ENCODE peak calls at places on chromosomes 13 and 19, in ten cellular contexts. S, Q, J, M, U, P, K, Z, L and G are unnamed samples. For H3K36me3, the result is how much of the 10 kb centered on the place peaks cover.

GRCh38 chr13:52991344-52992020 is 37.1 kb upstream of the OLFM4 start:
- DNase-seq in Q (no peak), K (no peak), M (no peak), S (no peak), Z (no peak), J (no peak), L (no peak), P (no peak), U (no peak), G (no peak)

GRCh38 chr19:38070573-38070972 is 153.4 kb downstream of the DPF1 start:
- DNase-seq in K (no peak), P (no peak), J (no peak), U (no peak), Z (no peak), S (no peak), M (peak), L (no peak), Q (no peak), G (peak)

GRCh38 chr19:33470040-33470330 is 51.6 kb downstream of the PEPD start:
- DNase-seq in P (no peak), K (no peak), J (no peak), M (no peak), L (no peak), U (no peak), Q (peak), S (no peak), Z (no peak), G (no peak)

GRCh38 chr19:56369886-56370676 is 23.3 kb downstream of the ZNF582 start:
- DNase-seq in P (no peak), J (no peak), Z (no peak), K (no peak), L (no peak), M (no peak), S (no peak), Q (no peak), U (no peak), G (no peak)

GRCh38 chr19:56476671-56477428 is at the start of gene ZNF667:
- DNase-seq in P (peak), L (peak), K (no peak), Q (no peak), S (peak), M (peak), U (no peak), Z (no peak), J (no peak), G (peak)

GRCh38 chr13:21526707-21527454 is 67.8 kb upstream of the ZDHHC20 start:
- DNase-seq in L (no peak), P (no peak), M (no peak), S (no peak), Z (no peak), Q (no peak), J (no peak), K (no peak), U (no peak), G (no peak)

GRCh38 chr19:12884926-12885748 is 1.9 kb downstream of the KLF1 start:
- DNase-seq in U (no peak), Q (peak), K (no peak), L (peak), P (peak), J (peak), Z (peak), S (peak), M (peak), G (peak)

GRCh38 chr13:114002771-114003321 is 29.0 kb upstream of the C13orf46 start:
- DNase-seq in S (no peak), J (no peak), L (no peak), Z (peak), K (no peak), M (no peak), Q (no peak), U (no peak), P (peak), G (no peak)

GRCh38 chr13:114046447-114046846 is 72.6 kb upstream of the C13orf46 start:
- DNase-seq in P (no peak), Z (no peak), Q (no peak), L (no peak), U (no peak), S (no peak), M (no peak), K (no peak), J (no peak), G (no peak)

GRCh38 chr13:76335463-76335862 is 550.7 kb downstream of the KCTD12 start:
- DNase-seq in M (no peak), L (no peak), S (no peak), Z (no peak), J (no peak), K (no peak), Q (no peak), U (no peak), P (no peak), G (no peak)

GRCh38 chr19:13019330-13019729 is 24.1 kb downstream of the NFIX start:
- DNase-seq in S (no peak), K (no peak), J (no peak), Q (no peak), M (no peak), Z (no peak), P (no peak), L (no peak), U (no peak), G (no peak)

GRCh38 chr19:16896098-16896912 is 7.5 kb downstream of the F2RL3 start:
- DNase-seq in U (no peak), M (no peak), J (no peak), Z (no peak), K (no peak), P (peak), Q (no peak), L (no peak), S (no peak), G (no peak)

GRCh38 chr19:35318679-35319448 is 10.1 kb upstream of the CD22 start:
- DNase-seq in Q (peak), U (peak), S (no peak), L (peak), M (peak), Z (peak), K (peak), J (peak), P (no peak), G (peak)

GRCh38 chr19:29260477-29261317 is 47.7 kb upstream of the UQCRFS1 start:
- DNase-seq in Q (no peak), J (no peak), Z (no peak), K (no peak), L (peak), P (no peak), S (peak), U (peak), M (no peak), G (no peak)

GRCh38 chr13:27917121-27917947 is 2.5 kb upstream of the PDX1 start:
- DNase-seq in S (no peak), P (peak), Q (no peak), J (no peak), U (no peak), L (no peak), M (no peak), Z (no peak), K (no peak), G (no peak)

GRCh38 chr13:40539954-40540706 is 126.3 kb downstream of the FOXO1 start:
- DNase-seq in M (peak), Q (no peak), K (no peak), U (peak), Z (no peak), P (no peak), S (peak), J (no peak), L (no peak), G (peak)

GRCh38 chr19:4059931-4060620 is 6.6 kb downstream of the ZBTB7A start:
- DNase-seq in J (no peak), Z (peak), P (peak), S (no peak), M (no peak), K (peak), Q (peak), L (no peak), U (no peak), G (peak)

GRCh38 chr19:48780684-48781391 is 25.5 kb downstream of the FGF21 start:
- DNase-seq in P (no peak), Z (no peak), Q (no peak), K (peak), L (peak), J (no peak), S (no peak), M (peak), U (no peak), G (peak)

GRCh38 chr19:18478545-18479311 is 40.8 kb upstream of the ISYNA1 start:
- DNase-seq in L (peak), U (no peak), Q (peak), M (peak), Z (peak), J (peak), K (peak), P (peak), S (peak), G (peak)

DNA sequence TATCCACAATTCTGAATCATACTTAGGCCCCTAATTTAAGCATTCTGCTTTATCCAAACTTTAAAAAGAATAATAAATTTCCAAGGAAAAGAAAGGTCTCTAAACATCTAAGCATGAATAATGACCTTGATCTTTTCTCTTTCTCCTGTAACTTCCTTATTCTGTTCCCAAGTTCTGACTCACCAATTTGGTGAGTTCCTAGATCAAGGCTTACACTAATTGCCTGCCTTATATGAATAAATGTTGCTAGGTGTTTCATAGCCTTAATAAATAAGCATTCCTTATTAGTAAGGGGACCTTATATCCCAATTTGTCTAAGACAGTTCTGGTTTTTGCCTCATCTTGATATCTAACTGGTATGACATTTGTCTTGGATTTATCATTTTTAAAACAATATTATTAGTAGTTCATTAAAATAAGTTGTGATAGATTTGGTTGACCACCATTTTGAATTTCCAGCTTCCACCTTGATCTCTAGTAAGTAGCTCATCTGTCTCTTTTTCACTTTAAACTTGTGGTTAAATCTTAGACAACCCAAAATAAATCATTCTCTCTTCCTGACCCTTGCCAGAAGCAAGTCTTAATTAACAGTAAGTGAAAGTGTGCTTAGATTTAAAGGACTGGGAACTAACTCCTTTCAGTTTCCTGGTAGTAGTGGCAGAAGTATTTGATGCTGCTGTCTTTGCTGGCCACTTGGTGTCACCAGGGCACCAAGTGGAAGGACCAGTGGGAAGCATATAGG is 121.2 kb upstream of the MLNR start:
- DNase-seq in J (no peak), K (no peak), Z (no peak), S (no peak), L (no peak), U (peak), Q (no peak), M (no peak), P (no peak), G (peak)
- TF ChIP-seq CTCF in J (no peak), K (peak), Z (peak), S (peak), L (peak), U (peak), Q (peak), M (peak), P (no peak), G (peak)

DNA sequence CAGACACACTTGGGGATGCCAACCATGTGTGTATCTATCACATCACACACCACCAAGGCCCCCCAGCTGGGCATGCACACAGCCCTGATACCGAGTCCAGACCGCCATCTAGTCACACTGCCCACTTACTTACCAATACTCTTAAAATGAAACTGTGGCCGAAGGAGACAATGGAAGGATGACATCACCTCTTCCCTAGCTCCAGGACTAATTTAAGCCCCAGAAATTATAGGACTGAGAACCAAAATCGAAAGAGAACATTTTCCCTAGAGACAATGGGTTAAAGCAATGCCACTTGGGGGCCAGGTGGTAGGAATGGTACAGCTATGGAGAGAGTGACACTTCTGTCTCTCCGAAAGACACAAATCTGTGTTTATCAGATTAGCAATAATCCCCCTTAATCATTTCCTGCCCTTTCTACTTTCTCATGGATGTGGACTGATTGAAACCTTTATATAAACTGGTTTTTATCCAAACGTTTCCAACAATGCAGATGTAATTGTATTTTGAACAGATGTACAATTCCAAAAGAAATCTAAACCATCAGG is 663 bp upstream of the GGACT start:
- DNase-seq in K (no peak), J (no peak), Q (no peak), L (no peak), S (peak), Z (no peak), U (no peak), M (no peak), P (no peak), G (no peak)
- H3K4me3 ChIP-seq in K (peak), J (peak), Q (peak), L (peak), S (peak), Z (no peak), U (peak), M (no peak), P (no peak), G (no peak)

DNA sequence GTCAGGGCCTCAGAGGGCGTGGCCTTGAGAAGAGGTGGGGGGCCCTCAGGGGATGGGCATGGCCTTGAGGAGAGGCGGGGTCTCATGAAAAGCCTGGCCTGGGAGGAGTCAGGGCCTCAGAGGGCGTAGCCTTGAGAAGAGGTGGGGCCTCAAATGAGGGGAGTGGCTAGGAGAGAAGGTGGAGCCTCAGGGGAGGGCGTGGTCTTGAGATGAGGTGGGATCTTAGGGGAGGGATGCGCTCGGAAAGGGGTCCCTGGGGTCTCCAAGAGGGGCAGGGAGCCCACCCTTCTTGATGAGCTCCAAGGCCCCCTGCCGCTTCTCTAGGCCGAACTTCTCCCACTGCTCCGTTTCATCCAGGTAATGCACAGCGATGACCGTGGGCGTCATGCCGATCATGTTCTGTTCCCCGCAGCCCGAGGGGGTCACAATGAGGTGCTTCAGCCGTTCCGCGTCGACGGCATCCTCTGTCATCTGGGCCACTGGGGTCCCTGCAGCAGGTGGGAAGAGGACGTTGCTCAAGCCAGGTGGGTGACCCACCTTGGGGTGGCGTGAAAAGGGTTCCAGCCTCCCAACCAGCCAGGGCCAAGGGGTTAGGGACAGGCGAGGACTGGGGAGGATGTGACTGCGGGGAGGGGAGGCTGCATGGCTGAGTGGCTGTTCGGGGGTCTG is 24.3 kb upstream of the TNFSF14 start:
- DNase-seq in J (no peak), M (no peak), P (no peak), U (peak), Q (no peak), L (no peak), Z (peak), K (no peak), S (no peak), G (no peak)
- H3K36me3 ChIP-seq in J (under half), M (under half), P (under half), U (under half), Q (half or more), L (half or more), Z (half or more), K (under half), S (under half), G (under half)

DNA sequence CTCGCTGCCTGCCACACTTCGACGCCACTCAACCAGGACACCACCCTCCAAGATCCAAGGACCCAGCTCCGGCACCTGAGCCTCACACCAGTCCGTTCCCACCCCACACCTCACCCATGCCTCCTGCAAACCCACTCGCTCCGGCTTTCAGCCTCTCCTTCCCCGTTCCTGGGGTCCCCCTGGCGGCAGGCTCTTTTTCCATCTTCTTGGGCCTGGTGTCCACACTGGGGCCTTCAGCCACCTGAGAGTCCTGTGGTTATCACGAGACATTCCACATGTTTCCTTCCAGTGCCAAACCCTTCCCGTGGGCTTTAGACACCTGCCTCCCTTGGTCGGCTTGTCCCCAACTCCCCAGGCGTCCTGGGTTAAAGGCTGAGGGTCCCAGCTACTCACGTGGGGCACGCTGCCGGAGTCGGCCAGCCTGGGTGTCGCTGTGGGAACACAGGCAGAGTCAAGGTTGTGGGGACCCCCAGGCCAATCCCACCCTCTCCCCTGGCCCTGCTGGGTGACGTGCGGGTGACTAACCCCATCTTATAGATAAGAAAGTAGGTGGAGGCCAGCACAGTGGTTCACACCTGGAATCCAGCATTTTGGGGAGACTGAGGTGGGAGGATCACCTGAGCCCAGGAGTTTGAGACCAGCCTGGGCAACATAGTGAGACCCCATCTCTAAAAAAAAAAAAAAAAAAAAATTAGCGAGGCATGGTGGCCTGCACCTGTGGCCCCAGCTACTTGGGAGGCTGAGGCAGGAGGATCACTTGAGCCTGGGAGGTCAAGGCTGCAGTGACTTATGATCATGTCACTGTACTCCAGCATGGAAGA is 2.0 kb downstream of the JSRP1 start:
- DNase-seq in Q (no peak), U (no peak), Z (no peak), M (no peak), L (no peak), K (no peak), J (no peak), S (no peak), P (no peak), G (no peak)
- TF ChIP-seq CTCF in Q (peak), U (no peak), Z (no peak), M (peak), L (peak), K (no peak), J (no peak), S (no peak), P (no peak), G (peak)